ENCODE peak calls at places on chromosomes 5 and 9, in five cellular contexts. R is WTC11, H is HepG2, W is K562, U is GM12878. Q is an unnamed sample.

GRCh38 chr5:149966901-149967419 is 6.4 kb downstream of the SLC26A2 start:
- DNase-seq in R (no peak), H (no peak), W (no peak), U (no peak), Q (no peak)

GRCh38 chr5:54013556-54014157 is 296.7 kb downstream of the ARL15 start:
- DNase-seq in R (no peak), H (no peak), W (peak), U (no peak), Q (no peak)

GRCh38 chr5:54883374-54884194 is 101.8 kb downstream of the ESM1 start:
- DNase-seq in R (peak), H (no peak), W (peak), U (no peak), Q (no peak)

GRCh38 chr5:179438041-179438441 is 92.8 kb upstream of the ADAMTS2 start:
- DNase-seq in R (no peak), H (no peak), W (no peak), U (no peak), Q (no peak)

GRCh38 chr5:74136276-74136675 is 504.3 kb downstream of the ENC1 start:
- DNase-seq in R (no peak), H (no peak), W (no peak), U (no peak), Q (no peak)

GRCh38 chr9:2159521-2160417 is 144.6 kb downstream of the SMARCA2 start:
- DNase-seq in R (no peak), H (no peak), W (no peak), U (no peak), Q (peak)

GRCh38 chr5:139524446-139524845 is 36.7 kb upstream of the UBE2D2 start:
- DNase-seq in R (no peak), H (no peak), W (no peak), U (no peak), Q (no peak)

GRCh38 chr9:14710804-14711203 is 11.7 kb downstream of the CER1 start:
- DNase-seq in R (no peak), H (no peak), W (no peak), U (no peak), Q (no peak)

GRCh38 chr5:110134963-110135935 is 445.5 kb downstream of the MAN2A1 start:
- DNase-seq in R (no peak), H (no peak), W (no peak), U (no peak), Q (no peak)

GRCh38 chr9:126692759-126693427 is 79.2 kb downstream of the LMX1B start:
- DNase-seq in R (peak), H (no peak), W (no peak), U (no peak), Q (no peak)

DNA sequence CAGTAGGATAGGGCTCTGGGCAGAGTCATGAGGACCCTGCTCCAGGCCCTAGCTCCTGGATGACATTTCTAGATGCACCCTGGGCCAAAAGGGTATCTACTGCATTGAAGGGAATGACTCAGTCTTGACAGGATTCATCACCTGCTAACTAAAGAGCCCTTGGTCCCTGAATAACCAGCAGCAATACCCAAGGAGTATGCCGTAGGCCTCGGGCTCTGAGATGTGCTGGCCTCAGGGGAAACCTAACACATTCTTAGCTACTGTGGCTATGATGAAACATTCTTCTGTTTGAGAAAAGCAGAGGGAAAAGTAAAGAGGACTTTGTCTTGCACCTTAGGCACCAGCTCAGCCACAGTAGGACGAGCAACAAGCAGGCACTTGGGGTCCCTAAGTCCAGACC is 89.5 kb upstream of the SLC1A1 start:
- DNase-seq in R (no peak), H (no peak), W (no peak), U (no peak), Q (no peak)
- TF ChIP-seq CTCF in R (no peak), H (no peak), W (no peak), U (no peak), Q (no peak)

DNA sequence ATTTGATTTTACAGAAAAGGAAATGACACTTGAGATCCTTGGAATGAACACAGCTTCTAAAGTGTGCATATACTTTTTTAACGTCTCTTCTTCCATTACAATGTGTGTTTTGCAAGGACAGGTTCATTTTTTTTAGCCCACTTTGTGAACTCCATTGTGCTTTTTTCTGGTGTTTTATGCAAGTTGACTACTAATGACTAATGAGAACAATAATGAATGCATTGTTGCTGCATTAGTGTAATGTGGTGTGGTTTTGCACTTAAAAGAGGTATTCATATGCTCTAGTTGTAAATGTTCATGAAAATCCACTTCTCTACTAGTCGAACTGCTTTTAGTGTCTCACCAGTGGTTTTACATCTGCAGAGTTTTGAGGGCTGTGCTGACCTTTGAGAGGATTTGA is 93.6 kb downstream of the UHRF2 start:
- DNase-seq in R (no peak), H (no peak), W (no peak), U (no peak), Q (no peak)
- TF ChIP-seq ESRRA in R (no peak), H (no peak), W (no peak), U (no peak), Q (no peak)

DNA sequence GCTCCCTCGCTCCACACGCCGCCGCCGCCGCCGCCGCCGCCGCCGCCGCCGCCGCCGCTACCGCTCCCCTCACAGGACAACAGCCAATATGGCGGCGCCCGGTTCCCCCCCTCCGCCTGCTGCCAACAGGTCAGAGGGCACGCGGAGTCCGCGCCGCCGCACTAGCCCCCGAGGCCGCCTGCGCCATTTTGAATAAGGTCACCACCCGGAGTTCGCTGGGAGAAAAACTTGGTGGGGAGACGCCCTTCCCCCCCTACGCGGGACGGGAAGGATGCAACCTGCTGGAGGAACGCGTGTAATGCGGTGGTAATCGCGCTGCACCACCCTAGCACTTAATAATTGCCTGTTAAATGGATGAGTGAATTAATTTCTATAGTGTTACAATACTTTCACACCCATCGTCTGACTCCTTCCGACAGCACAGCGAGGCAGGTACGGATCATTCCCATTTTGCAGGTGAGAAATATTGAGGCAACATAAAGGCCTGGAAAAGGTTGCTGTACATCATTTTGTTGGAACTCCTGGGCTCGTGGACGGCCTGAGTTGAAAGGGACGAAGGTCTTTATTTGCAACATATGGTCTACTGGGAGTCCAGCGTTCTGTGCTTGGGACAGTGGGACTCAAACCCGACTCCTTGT is at the start of gene FAM193B:
- DNase-seq in R (peak), H (peak), W (peak), U (peak), Q (peak)
- TF ChIP-seq CTCF in R (no peak), H (peak), W (peak), U (no peak), Q (peak)

GRCh38 chr9:117000834-117001233 is 313.7 kb downstream of the TRIM32 start:
- DNase-seq in R (no peak), H (no peak), W (no peak), U (no peak), Q (no peak)

GRCh38 chr9:117002686-117003085 is 315.6 kb downstream of the TRIM32 start:
- DNase-seq in R (no peak), H (no peak), W (no peak), U (no peak), Q (no peak)

GRCh38 chr9:116992870-116993269 is 305.8 kb downstream of the TRIM32 start:
- DNase-seq in R (no peak), H (no peak), W (no peak), U (no peak), Q (no peak)

GRCh38 chr9:117000196-117000723 is 313.2 kb downstream of the TRIM32 start:
- DNase-seq in R (no peak), H (no peak), W (no peak), U (no peak), Q (no peak)

GRCh38 chr9:116998305-116998704 is 311.2 kb downstream of the TRIM32 start:
- DNase-seq in R (peak), H (no peak), W (no peak), U (no peak), Q (no peak)
- TF ChIP-seq ESRRA in R (no peak), H (no peak), W (no peak), U (no peak), Q (no peak)

GRCh38 chr5:141762790-141763368 is 80.8 kb upstream of the ARAP3 start:
- DNase-seq in R (no peak), H (no peak), W (no peak), U (no peak), Q (no peak)
- TF ChIP-seq CTCF in R (no peak), H (no peak), W (peak), U (peak), Q (no peak)

GRCh38 chr5:128842241-128842640 is 123.0 kb upstream of the SLC27A6 start:
- DNase-seq in R (no peak), H (no peak), W (no peak), U (no peak), Q (no peak)

GRCh38 chr5:128850049-128850448 is 115.2 kb upstream of the SLC27A6 start:
- DNase-seq in R (no peak), H (no peak), W (no peak), U (no peak), Q (no peak)

GRCh38 chr5:128838631-128839030 is 126.7 kb upstream of the SLC27A6 start:
- DNase-seq in R (no peak), H (no peak), W (no peak), U (no peak), Q (no peak)

DNA sequence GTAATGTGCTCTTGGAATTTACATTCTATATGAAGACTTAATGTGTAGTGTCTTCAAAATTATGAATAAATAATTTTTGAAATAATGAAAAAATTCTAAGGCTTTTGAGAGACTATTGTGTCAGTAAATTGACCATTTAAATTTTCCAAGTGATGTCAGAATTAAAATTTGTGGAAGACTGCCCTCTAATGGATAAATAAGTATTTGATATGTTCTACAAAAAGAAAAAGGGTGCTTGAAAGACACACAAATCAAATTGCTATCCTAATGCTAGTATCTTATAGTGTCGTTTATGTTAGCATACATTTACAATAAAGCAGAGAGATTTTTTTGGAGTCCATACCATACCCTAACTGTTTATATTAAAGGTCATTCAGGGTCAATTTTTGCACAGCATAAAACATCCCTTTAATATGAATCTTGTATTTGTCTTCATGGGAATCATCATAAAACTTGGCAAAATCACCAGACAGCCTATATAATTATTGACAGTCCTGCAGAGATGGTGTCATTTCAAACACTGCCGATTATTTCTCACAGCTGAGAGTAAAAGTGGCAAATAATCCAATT is 120.8 kb upstream of the SLC27A6 start:
- DNase-seq in R (no peak), H (no peak), W (no peak), U (no peak), Q (peak)
- TF ChIP-seq ESRRA in R (no peak), H (no peak), W (no peak), U (no peak), Q (no peak)

GRCh38 chr9:132935021-132935420 is 9.4 kb downstream of the TSC1 start:
- DNase-seq in R (no peak), H (no peak), W (no peak), U (no peak), Q (no peak)
- TF ChIP-seq CTCF in R (no peak), H (no peak), W (no peak), U (no peak), Q (no peak)